ENCODE peak calls at places on chromosomes 1 and 21, in six cellular contexts. One of them, this sample, is unnamed.

GRCh38 chr1:3659093-3659492 is 6.8 kb downstream of the TP73 start:
- DNase-seq in left ventricle myocardium inferior: peak; percentile 11
- DNase-seq in DMS153: no peak
- DNase-seq in naive thymus-derived CD4-positive, alpha-beta T cell: no peak
- DNase-seq in Caki2: no peak
- DNase-seq in activated T-helper 1 cell treated with Interleukin-2 at 50 U/mL for 16 hours: no peak
- DNase-seq in this sample: no peak

GRCh38 chr1:77929806-77930205 is 41.4 kb downstream of the NEXN start:
- DNase-seq in left ventricle myocardium inferior: no peak
- DNase-seq in DMS153: no peak
- DNase-seq in naive thymus-derived CD4-positive, alpha-beta T cell: no peak
- DNase-seq in Caki2: no peak
- DNase-seq in activated T-helper 1 cell treated with Interleukin-2 at 50 U/mL for 16 hours: no peak
- DNase-seq in this sample: no peak

GRCh38 chr1:173212952-173213491 is 5.9 kb upstream of the TNFSF4 start:
- DNase-seq in left ventricle myocardium inferior: no peak
- DNase-seq in DMS153: no peak
- DNase-seq in naive thymus-derived CD4-positive, alpha-beta T cell: no peak
- DNase-seq in Caki2: no peak
- DNase-seq in activated T-helper 1 cell treated with Interleukin-2 at 50 U/mL for 16 hours: no peak
- DNase-seq in this sample: no peak

GRCh38 chr1:229640455-229640854 is 14.4 kb downstream of the URB2 start:
- DNase-seq in left ventricle myocardium inferior: no peak
- DNase-seq in DMS153: no peak
- DNase-seq in naive thymus-derived CD4-positive, alpha-beta T cell: no peak
- DNase-seq in Caki2: no peak
- DNase-seq in activated T-helper 1 cell treated with Interleukin-2 at 50 U/mL for 16 hours: no peak
- DNase-seq in this sample: no peak

GRCh38 chr1:75602486-75602885 is 8.4 kb downstream of the SLC44A5 start:
- DNase-seq in left ventricle myocardium inferior: no peak
- DNase-seq in DMS153: no peak
- DNase-seq in naive thymus-derived CD4-positive, alpha-beta T cell: no peak
- DNase-seq in Caki2: no peak
- DNase-seq in activated T-helper 1 cell treated with Interleukin-2 at 50 U/mL for 16 hours: no peak
- DNase-seq in this sample: no peak

GRCh38 chr21:25944672-25945213 is 210.0 kb downstream of the GABPA start:
- DNase-seq in left ventricle myocardium inferior: no peak
- DNase-seq in DMS153: no peak
- DNase-seq in naive thymus-derived CD4-positive, alpha-beta T cell: no peak
- DNase-seq in Caki2: no peak
- DNase-seq in activated T-helper 1 cell treated with Interleukin-2 at 50 U/mL for 16 hours: no peak
- DNase-seq in this sample: no peak

GRCh38 chr1:168320805-168321577 is 40.3 kb downstream of the TBX19 start:
- DNase-seq in left ventricle myocardium inferior: no peak
- DNase-seq in DMS153: no peak
- DNase-seq in naive thymus-derived CD4-positive, alpha-beta T cell: no peak
- DNase-seq in Caki2: peak; percentile 60
- DNase-seq in activated T-helper 1 cell treated with Interleukin-2 at 50 U/mL for 16 hours: no peak
- DNase-seq in this sample: peak; percentile 89

GRCh38 chr1:173666646-173667045 is 3.0 kb downstream of the ANKRD45 start:
- DNase-seq in left ventricle myocardium inferior: no peak
- DNase-seq in DMS153: no peak
- DNase-seq in naive thymus-derived CD4-positive, alpha-beta T cell: no peak
- DNase-seq in Caki2: no peak
- DNase-seq in activated T-helper 1 cell treated with Interleukin-2 at 50 U/mL for 16 hours: no peak
- DNase-seq in this sample: no peak

This sample was measured in NCI-H226.